ENCODE peak calls at places on chromosomes 13 and 19, in eight cellular contexts. One of them, this sample, is unnamed.

GRCh38 chr13:37747071-37747612 is 122.4 kb downstream of the TRPC4 start:
- DNase-seq in fibroblast of lung: peak
- DNase-seq in activated T-cell treated with anti-CD3 and anti-CD28 coated beads for 4 hours: no peak
- DNase-seq in fibroblast of the aortic adventitia: peak
- DNase-seq in anterior cingulate cortex: no peak
- DNase-seq in left colon: no peak
- DNase-seq in NCI-H82: no peak
- DNase-seq in HT1080: peak
- DNase-seq in this sample: no peak

GRCh38 chr19:3129112-3129511 is 6.7 kb upstream of the GNA15 start:
- DNase-seq in NCI-H82: peak
- DNase-seq in left colon: no peak
- DNase-seq in HT1080: peak
- DNase-seq in activated T-cell treated with anti-CD3 and anti-CD28 coated beads for 4 hours: peak
- DNase-seq in anterior cingulate cortex: no peak
- DNase-seq in fibroblast of lung: peak
- DNase-seq in fibroblast of the aortic adventitia: peak
- DNase-seq in this sample: no peak

GRCh38 chr19:53431399-53432087 is at the start of gene ZNF761:
- DNase-seq in fibroblast of lung: peak
- DNase-seq in HT1080: peak
- DNase-seq in NCI-H82: peak
- DNase-seq in fibroblast of the aortic adventitia: peak
- DNase-seq in anterior cingulate cortex: peak
- DNase-seq in activated T-cell treated with anti-CD3 and anti-CD28 coated beads for 4 hours: peak
- DNase-seq in left colon: peak
- DNase-seq in this sample: peak

GRCh38 chr19:36821758-36822157 is 16.4 kb downstream of the ZNF790 start:
- DNase-seq in activated T-cell treated with anti-CD3 and anti-CD28 coated beads for 4 hours: no peak
- DNase-seq in fibroblast of lung: no peak
- DNase-seq in NCI-H82: no peak
- DNase-seq in HT1080: no peak
- DNase-seq in fibroblast of the aortic adventitia: no peak
- DNase-seq in left colon: no peak
- DNase-seq in anterior cingulate cortex: no peak
- DNase-seq in this sample: no peak

GRCh38 chr19:1957562-1958248 is 16.7 kb downstream of the CSNK1G2 start:
- DNase-seq in left colon: no peak
- DNase-seq in NCI-H82: no peak
- DNase-seq in fibroblast of lung: no peak
- DNase-seq in HT1080: no peak
- DNase-seq in activated T-cell treated with anti-CD3 and anti-CD28 coated beads for 4 hours: no peak
- DNase-seq in fibroblast of the aortic adventitia: no peak
- DNase-seq in anterior cingulate cortex: no peak
- DNase-seq in this sample: no peak

GRCh38 chr19:7444042-7444441 is 44.8 kb downstream of the PEX11G start:
- DNase-seq in left colon: no peak
- DNase-seq in anterior cingulate cortex: no peak
- DNase-seq in activated T-cell treated with anti-CD3 and anti-CD28 coated beads for 4 hours: no peak
- DNase-seq in fibroblast of the aortic adventitia: no peak
- DNase-seq in NCI-H82: no peak
- DNase-seq in HT1080: no peak
- DNase-seq in fibroblast of lung: no peak
- DNase-seq in this sample: no peak

GRCh38 chr19:17334414-17335409 is at the start of gene ANO8:
- DNase-seq in fibroblast of the aortic adventitia: peak
- DNase-seq in HT1080: peak
- DNase-seq in activated T-cell treated with anti-CD3 and anti-CD28 coated beads for 4 hours: peak
- DNase-seq in fibroblast of lung: peak
- DNase-seq in anterior cingulate cortex: peak
- DNase-seq in left colon: peak
- DNase-seq in NCI-H82: peak
- DNase-seq in this sample: peak

GRCh38 chr13:114143806-114144605 is 11.6 kb upstream of the RASA3 start:
- DNase-seq in fibroblast of lung: no peak
- DNase-seq in HT1080: peak
- DNase-seq in anterior cingulate cortex: no peak
- DNase-seq in left colon: peak
- DNase-seq in activated T-cell treated with anti-CD3 and anti-CD28 coated beads for 4 hours: no peak
- DNase-seq in NCI-H82: peak
- DNase-seq in fibroblast of the aortic adventitia: no peak
- DNase-seq in this sample: no peak

GRCh38 chr19:41868120-41868988 is 8.3 kb downstream of the RPS19 start:
- DNase-seq in NCI-H82: no peak
- DNase-seq in anterior cingulate cortex: no peak
- DNase-seq in activated T-cell treated with anti-CD3 and anti-CD28 coated beads for 4 hours: no peak
- DNase-seq in HT1080: no peak
- DNase-seq in fibroblast of lung: no peak
- DNase-seq in fibroblast of the aortic adventitia: no peak
- DNase-seq in left colon: no peak
- DNase-seq in this sample: no peak

GRCh38 chr19:18230941-18231734 is 4.9 kb upstream of the PDE4C start:
- DNase-seq in fibroblast of lung: no peak
- DNase-seq in fibroblast of the aortic adventitia: no peak
- DNase-seq in HT1080: peak
- DNase-seq in left colon: no peak
- DNase-seq in NCI-H82: no peak
- DNase-seq in activated T-cell treated with anti-CD3 and anti-CD28 coated beads for 4 hours: no peak
- DNase-seq in anterior cingulate cortex: peak
- DNase-seq in this sample: no peak

GRCh38 chr19:46659151-46660007 is 1.6 kb downstream of the DACT3 start:
- DNase-seq in left colon: peak
- DNase-seq in fibroblast of the aortic adventitia: peak
- DNase-seq in HT1080: no peak
- DNase-seq in anterior cingulate cortex: peak
- DNase-seq in fibroblast of lung: no peak
- DNase-seq in NCI-H82: peak
- DNase-seq in activated T-cell treated with anti-CD3 and anti-CD28 coated beads for 4 hours: no peak
- DNase-seq in this sample: no peak

GRCh38 chr13:49810464-49810824 is 18.0 kb upstream of the KPNA3 start:
- DNase-seq in left colon: no peak
- DNase-seq in fibroblast of lung: no peak
- DNase-seq in fibroblast of the aortic adventitia: no peak
- DNase-seq in anterior cingulate cortex: no peak
- DNase-seq in HT1080: no peak
- DNase-seq in NCI-H82: no peak
- DNase-seq in activated T-cell treated with anti-CD3 and anti-CD28 coated beads for 4 hours: no peak
- DNase-seq in this sample: no peak

GRCh38 chr19:10820173-10820572 is 15.8 kb downstream of the TMED1 start:
- DNase-seq in anterior cingulate cortex: no peak
- DNase-seq in HT1080: no peak
- DNase-seq in fibroblast of the aortic adventitia: no peak
- DNase-seq in activated T-cell treated with anti-CD3 and anti-CD28 coated beads for 4 hours: no peak
- DNase-seq in left colon: no peak
- DNase-seq in fibroblast of lung: no peak
- DNase-seq in NCI-H82: peak
- DNase-seq in this sample: no peak

GRCh38 chr19:49116544-49116943 is 2.4 kb downstream of the LIN7B start:
- DNase-seq in NCI-H82: no peak
- DNase-seq in left colon: no peak
- DNase-seq in anterior cingulate cortex: no peak
- DNase-seq in fibroblast of the aortic adventitia: no peak
- DNase-seq in activated T-cell treated with anti-CD3 and anti-CD28 coated beads for 4 hours: no peak
- DNase-seq in HT1080: no peak
- DNase-seq in fibroblast of lung: no peak
- DNase-seq in this sample: no peak

GRCh38 chr19:33158365-33158764 is 26.5 kb downstream of the WDR88 start:
- DNase-seq in NCI-H82: no peak
- DNase-seq in fibroblast of lung: no peak
- DNase-seq in activated T-cell treated with anti-CD3 and anti-CD28 coated beads for 4 hours: no peak
- DNase-seq in fibroblast of the aortic adventitia: no peak
- DNase-seq in left colon: no peak
- DNase-seq in HT1080: no peak
- DNase-seq in anterior cingulate cortex: no peak
- DNase-seq in this sample: no peak

GRCh38 chr13:75368167-75368566 is 113.8 kb downstream of the TBC1D4 start:
- DNase-seq in left colon: no peak
- DNase-seq in fibroblast of the aortic adventitia: peak
- DNase-seq in HT1080: peak
- DNase-seq in fibroblast of lung: peak
- DNase-seq in NCI-H82: no peak
- DNase-seq in anterior cingulate cortex: no peak
- DNase-seq in activated T-cell treated with anti-CD3 and anti-CD28 coated beads for 4 hours: no peak
- DNase-seq in this sample: no peak

GRCh38 chr19:15810335-15810734 is 5.1 kb downstream of the OR10H1 start:
- DNase-seq in NCI-H82: no peak
- DNase-seq in fibroblast of lung: no peak
- DNase-seq in HT1080: peak
- DNase-seq in fibroblast of the aortic adventitia: no peak
- DNase-seq in activated T-cell treated with anti-CD3 and anti-CD28 coated beads for 4 hours: no peak
- DNase-seq in anterior cingulate cortex: no peak
- DNase-seq in left colon: no peak
- DNase-seq in this sample: no peak

GRCh38 chr13:44609137-44609536 is 33.0 kb upstream of the TSC22D1 start:
- DNase-seq in activated T-cell treated with anti-CD3 and anti-CD28 coated beads for 4 hours: no peak
- DNase-seq in HT1080: peak
- DNase-seq in fibroblast of lung: no peak
- DNase-seq in NCI-H82: peak
- DNase-seq in fibroblast of the aortic adventitia: no peak
- DNase-seq in left colon: no peak
- DNase-seq in anterior cingulate cortex: no peak
- DNase-seq in this sample: no peak

GRCh38 chr19:46076951-46077814 is 36.4 kb upstream of the IGFL4 start:
- DNase-seq in anterior cingulate cortex: peak
- DNase-seq in fibroblast of the aortic adventitia: peak
- DNase-seq in HT1080: peak
- DNase-seq in activated T-cell treated with anti-CD3 and anti-CD28 coated beads for 4 hours: peak
- DNase-seq in left colon: peak
- DNase-seq in NCI-H82: peak
- DNase-seq in fibroblast of lung: peak
- DNase-seq in this sample: no peak

GRCh38 chr13:20873348-20873747 is 29.2 kb downstream of the XPO4 start:
- DNase-seq in fibroblast of lung: peak
- DNase-seq in fibroblast of the aortic adventitia: peak
- DNase-seq in activated T-cell treated with anti-CD3 and anti-CD28 coated beads for 4 hours: no peak
- DNase-seq in anterior cingulate cortex: no peak
- DNase-seq in NCI-H82: peak
- DNase-seq in left colon: no peak
- DNase-seq in HT1080: peak
- DNase-seq in this sample: no peak

GRCh38 chr19:21328402-21328801 is 808 bp downstream of the ZNF708 start:
- DNase-seq in NCI-H82: peak
- DNase-seq in left colon: no peak
- DNase-seq in fibroblast of lung: peak
- DNase-seq in HT1080: peak
- DNase-seq in fibroblast of the aortic adventitia: peak
- DNase-seq in activated T-cell treated with anti-CD3 and anti-CD28 coated beads for 4 hours: no peak
- DNase-seq in anterior cingulate cortex: no peak
- DNase-seq in this sample: no peak

This sample was measured in right atrium auricular region.